ENCODE peak calls at places on chromosome 22, in five cellular contexts. X is H7, I is gastrocnemius medialis, B is left ventricle myocardium inferior, M is posterior cingulate gyrus. F is an unnamed sample.

GRCh38 chr22:48492371-48493320 is 1335.0 kb downstream of the BRD1 start:
- DNase-seq in X (peak), I (no peak), B (peak), M (peak), F (peak)

GRCh38 chr22:18997925-18998315 is 61.8 kb upstream of the PRODH start:
- DNase-seq in X (no peak), I (no peak), B (no peak), M (no peak), F (no peak)

GRCh38 chr22:17969732-17970131 is 54.6 kb downstream of the MICAL3 start:
- DNase-seq in X (no peak), I (no peak), B (peak), M (no peak), F (no peak)

GRCh38 chr22:29517215-29517908 is 36.2 kb downstream of the THOC5 start:
- DNase-seq in X (no peak), I (peak), B (peak), M (no peak), F (no peak)

GRCh38 chr22:50701428-50702154 is 29.0 kb downstream of the SHANK3 start:
- DNase-seq in X (no peak), I (no peak), B (no peak), M (no peak), F (no peak)

GRCh38 chr22:36317658-36318271 is 64.8 kb downstream of the APOL1 start:
- DNase-seq in X (no peak), I (peak), B (no peak), M (no peak), F (no peak)

GRCh38 chr22:46764779-46765485 is 2.5 kb downstream of the TBC1D22A start:
- DNase-seq in X (no peak), I (no peak), B (no peak), M (no peak), F (no peak)

GRCh38 chr22:38973289-38974169 is 8.6 kb upstream of the APOBEC3B start:
- DNase-seq in X (peak), I (no peak), B (no peak), M (no peak), F (peak)

GRCh38 chr22:38233427-38233826 is 31.6 kb downstream of the MAFF start:
- DNase-seq in X (no peak), I (no peak), B (no peak), M (no peak), F (no peak)

GRCh38 chr22:48886604-48887393 is 940.9 kb downstream of the BRD1 start:
- DNase-seq in X (no peak), I (no peak), B (peak), M (peak), F (no peak)

GRCh38 chr22:43390166-43390565 is 21.6 kb upstream of the MPPED1 start:
- DNase-seq in X (no peak), I (no peak), B (no peak), M (no peak), F (no peak)

GRCh38 chr22:33766056-33766455 is 154.2 kb downstream of the LARGE1 start:
- DNase-seq in X (no peak), I (no peak), B (no peak), M (no peak), F (no peak)

GRCh38 chr22:19986410-19987341 is 29.9 kb downstream of the ARVCF start:
- DNase-seq in X (peak), I (peak), B (peak), M (peak), F (peak)

GRCh38 chr22:44213489-44214043 is 32.8 kb downstream of the PARVG start:
- DNase-seq in X (no peak), I (no peak), B (no peak), M (no peak), F (no peak)

GRCh38 chr22:49447837-49448236 is 379.8 kb downstream of the BRD1 start:
- DNase-seq in X (peak), I (no peak), B (no peak), M (no peak), F (no peak)

GRCh38 chr22:38446018-38446601 is 8.9 kb downstream of the KCNJ4 start:
- DNase-seq in X (no peak), I (no peak), B (no peak), M (no peak), F (no peak)

GRCh38 chr22:49546811-49547585 is 280.7 kb downstream of the BRD1 start:
- DNase-seq in X (no peak), I (no peak), B (no peak), M (no peak), F (no peak)

GRCh38 chr22:35590634-35591295 is 26.4 kb downstream of the MB start:
- DNase-seq in X (no peak), I (peak), B (no peak), M (no peak), F (no peak)

GRCh38 chr22:46119093-46119728 is 31.1 kb upstream of the PPARA start:
- DNase-seq in X (no peak), I (no peak), B (no peak), M (no peak), F (no peak)

GRCh38 chr22:20130319-20130718 is 1.3 kb upstream of the ZDHHC8 start:
- DNase-seq in X (no peak), I (no peak), B (no peak), M (no peak), F (no peak)

GRCh38 chr22:45170001-45170466 is 6.3 kb downstream of the NUP50 start:
- DNase-seq in X (no peak), I (no peak), B (no peak), M (no peak), F (no peak)

GRCh38 chr22:31637938-31638618 is 23.9 kb downstream of the PISD start:
- DNase-seq in X (peak), I (no peak), B (peak), M (no peak), F (peak)

GRCh38 chr22:42172385-42173172 is 42.0 kb upstream of the CYP2D6 start:
- DNase-seq in X (peak), I (no peak), B (no peak), M (no peak), F (no peak)

GRCh38 chr22:23787600-23787896 is 782 bp downstream of the SMARCB1 start:
- DNase-seq in X (no peak), I (no peak), B (no peak), M (no peak), F (no peak)

GRCh38 chr22:50665738-50666137 is 6.9 kb upstream of the SHANK3 start:
- DNase-seq in X (no peak), I (no peak), B (no peak), M (no peak), F (no peak)

GRCh38 chr22:47259990-47260389 is 497.5 kb downstream of the TBC1D22A start:
- DNase-seq in X (no peak), I (no peak), B (no peak), M (no peak), F (no peak)

GRCh38 chr22:31055322-31056159 is 25.6 kb upstream of the SMTN start:
- DNase-seq in X (peak), I (peak), B (peak), M (peak), F (no peak)

GRCh38 chr22:47419239-47419638 is 656.8 kb downstream of the TBC1D22A start:
- DNase-seq in X (no peak), I (no peak), B (no peak), M (no peak), F (no peak)

GRCh38 chr22:49580024-49580423 is 247.6 kb downstream of the BRD1 start:
- DNase-seq in X (no peak), I (no peak), B (no peak), M (no peak), F (no peak)

GRCh38 chr22:50304528-50305392 is 2.7 kb downstream of the PLXNB2 start:
- DNase-seq in X (no peak), I (no peak), B (no peak), M (no peak), F (peak)

GRCh38 chr22:45867118-45867905 is 109.7 kb downstream of the WNT7B start:
- DNase-seq in X (peak), I (no peak), B (no peak), M (no peak), F (no peak)

GRCh38 chr22:50705219-50705691 is 32.6 kb downstream of the SHANK3 start:
- DNase-seq in X (peak), I (no peak), B (peak), M (no peak), F (no peak)